ENCODE peak calls at places on chromosomes 3 and 15, in seven cellular contexts. One of them, this sample, is unnamed. For H3K79me2, the result is how much of the 10 kb centered on the place peaks cover.

GRCh38 chr15:78691167-78691872 is 50.3 kb upstream of the CHRNB4 start:
- DNase-seq in DND-41: no peak
- DNase-seq in OCI-LY7: no peak
- DNase-seq in PC-3: no peak
- DNase-seq in trophoblast cell: no peak
- DNase-seq in endothelial cell of umbilical vein: peak
- DNase-seq in GM23248: no peak
- DNase-seq in this sample: no peak

GRCh38 chr3:195558602-195559001 is 15.5 kb upstream of the PPP1R2 start:
- DNase-seq in endothelial cell of umbilical vein: peak
- DNase-seq in trophoblast cell: no peak
- DNase-seq in PC-3: peak
- DNase-seq in GM23248: peak
- DNase-seq in DND-41: peak
- DNase-seq in OCI-LY7: peak
- DNase-seq in this sample: peak

GRCh38 chr15:43872416-43873020 is 45.7 kb downstream of the WDR76 start:
- DNase-seq in DND-41: no peak
- DNase-seq in PC-3: peak
- DNase-seq in GM23248: peak
- DNase-seq in endothelial cell of umbilical vein: peak
- DNase-seq in OCI-LY7: peak
- DNase-seq in trophoblast cell: peak
- DNase-seq in this sample: peak

GRCh38 chr3:16801223-16801622 is 83.5 kb upstream of the PLCL2 start:
- DNase-seq in PC-3: no peak
- DNase-seq in endothelial cell of umbilical vein: no peak
- DNase-seq in GM23248: no peak
- DNase-seq in DND-41: peak
- DNase-seq in OCI-LY7: peak
- DNase-seq in trophoblast cell: no peak
- DNase-seq in this sample: no peak

GRCh38 chr3:151593923-151594322 is 133.1 kb upstream of the IGSF10 start:
- DNase-seq in trophoblast cell: no peak
- DNase-seq in endothelial cell of umbilical vein: no peak
- DNase-seq in DND-41: no peak
- DNase-seq in GM23248: peak
- DNase-seq in OCI-LY7: no peak
- DNase-seq in PC-3: peak
- DNase-seq in this sample: no peak

GRCh38 chr3:10949197-10949596 is 43.4 kb upstream of the SLC6A1 start:
- DNase-seq in trophoblast cell: no peak
- DNase-seq in DND-41: no peak
- DNase-seq in endothelial cell of umbilical vein: no peak
- DNase-seq in PC-3: no peak
- DNase-seq in GM23248: no peak
- DNase-seq in OCI-LY7: no peak
- DNase-seq in this sample: no peak

GRCh38 chr3:151639096-151639740 is 94.5 kb upstream of the AADACL2 start:
- DNase-seq in GM23248: no peak
- DNase-seq in OCI-LY7: no peak
- DNase-seq in PC-3: no peak
- DNase-seq in DND-41: no peak
- DNase-seq in endothelial cell of umbilical vein: no peak
- DNase-seq in trophoblast cell: no peak
- DNase-seq in this sample: no peak

GRCh38 chr3:114498779-114499370 is 205.0 kb downstream of the TIGIT start:
- DNase-seq in trophoblast cell: peak
- DNase-seq in endothelial cell of umbilical vein: no peak
- DNase-seq in PC-3: peak
- DNase-seq in OCI-LY7: no peak
- DNase-seq in DND-41: no peak
- DNase-seq in GM23248: peak
- DNase-seq in this sample: peak

GRCh38 chr15:41895957-41896356 is 2.1 kb upstream of the SPTBN5 start:
- DNase-seq in GM23248: no peak
- DNase-seq in OCI-LY7: no peak
- DNase-seq in DND-41: no peak
- DNase-seq in endothelial cell of umbilical vein: no peak
- DNase-seq in trophoblast cell: no peak
- DNase-seq in PC-3: no peak
- DNase-seq in this sample: no peak

GRCh38 chr3:171383206-171384018 is 76.8 kb downstream of the TNIK start:
- DNase-seq in endothelial cell of umbilical vein: no peak
- DNase-seq in GM23248: peak
- DNase-seq in OCI-LY7: no peak
- DNase-seq in trophoblast cell: peak
- DNase-seq in DND-41: no peak
- DNase-seq in PC-3: no peak
- DNase-seq in this sample: no peak

GRCh38 chr3:65558821-65559220 is 479.9 kb downstream of the MAGI1 start:
- DNase-seq in PC-3: no peak
- DNase-seq in endothelial cell of umbilical vein: no peak
- DNase-seq in GM23248: no peak
- DNase-seq in OCI-LY7: no peak
- DNase-seq in DND-41: no peak
- DNase-seq in trophoblast cell: no peak
- DNase-seq in this sample: no peak

GRCh38 chr3:132378048-132378762 is 39.1 kb upstream of the DNAJC13 start:
- DNase-seq in PC-3: no peak
- DNase-seq in GM23248: no peak
- DNase-seq in DND-41: no peak
- DNase-seq in OCI-LY7: no peak
- DNase-seq in trophoblast cell: no peak
- DNase-seq in endothelial cell of umbilical vein: no peak
- DNase-seq in this sample: no peak

GRCh38 chr3:159829056-159829995 is 159.3 kb upstream of the IL12A start:
- DNase-seq in endothelial cell of umbilical vein: peak
- DNase-seq in PC-3: peak
- DNase-seq in GM23248: peak
- DNase-seq in OCI-LY7: no peak
- DNase-seq in DND-41: no peak
- DNase-seq in trophoblast cell: no peak
- DNase-seq in this sample: peak

GRCh38 chr3:184133840-184134745 is 1.1 kb upstream of the EIF2B5 start:
- DNase-seq in GM23248: peak
- DNase-seq in endothelial cell of umbilical vein: peak
- DNase-seq in DND-41: peak
- DNase-seq in OCI-LY7: peak
- DNase-seq in trophoblast cell: peak
- DNase-seq in PC-3: peak
- DNase-seq in this sample: peak

GRCh38 chr3:143084856-143085731 is 34.5 kb upstream of the CHST2 start:
- DNase-seq in trophoblast cell: peak
- DNase-seq in PC-3: peak
- DNase-seq in DND-41: no peak
- DNase-seq in GM23248: peak
- DNase-seq in endothelial cell of umbilical vein: peak
- DNase-seq in OCI-LY7: no peak
- DNase-seq in this sample: no peak

GRCh38 chr3:101179637-101180036 is 140.7 kb downstream of the IMPG2 start:
- DNase-seq in endothelial cell of umbilical vein: no peak
- DNase-seq in trophoblast cell: peak
- DNase-seq in PC-3: no peak
- DNase-seq in DND-41: no peak
- DNase-seq in OCI-LY7: no peak
- DNase-seq in GM23248: peak
- DNase-seq in this sample: no peak

GRCh38 chr3:55750525-55750924 is 263.4 kb upstream of the WNT5A start:
- DNase-seq in DND-41: no peak
- DNase-seq in trophoblast cell: peak
- DNase-seq in OCI-LY7: no peak
- DNase-seq in GM23248: peak
- DNase-seq in endothelial cell of umbilical vein: no peak
- DNase-seq in PC-3: peak
- DNase-seq in this sample: no peak

GRCh38 chr15:61081028-61081322 is 148.1 kb downstream of the RORA start:
- DNase-seq in OCI-LY7: no peak
- DNase-seq in endothelial cell of umbilical vein: no peak
- DNase-seq in PC-3: no peak
- DNase-seq in GM23248: no peak
- DNase-seq in DND-41: no peak
- DNase-seq in trophoblast cell: no peak
- DNase-seq in this sample: no peak

DNA sequence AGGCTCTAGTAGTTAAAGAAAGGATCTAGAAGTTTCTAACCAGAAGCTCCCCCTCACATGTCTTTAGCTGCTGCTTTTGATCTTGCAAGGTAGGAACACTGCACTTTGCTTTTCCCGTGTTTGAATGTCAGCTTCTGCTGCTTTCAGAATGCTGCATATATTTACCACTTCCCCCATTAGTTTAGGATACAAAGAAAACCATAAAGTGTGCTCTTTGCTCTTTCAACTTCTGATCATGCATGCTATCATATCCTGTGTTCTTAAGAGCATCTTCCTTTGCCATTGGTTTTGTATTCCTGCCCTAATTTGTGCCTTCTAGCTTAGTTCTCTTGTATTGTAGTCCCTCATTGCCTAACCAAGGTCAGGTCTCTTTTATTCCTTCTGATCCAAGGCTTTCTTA is 43.3 kb downstream of the ZNF609 start:
- DNase-seq in GM23248: no peak
- DNase-seq in trophoblast cell: no peak
- DNase-seq in OCI-LY7: peak
- DNase-seq in endothelial cell of umbilical vein: peak
- DNase-seq in PC-3: no peak
- DNase-seq in DND-41: peak
- DNase-seq in this sample: no peak
- H3K79me2 ChIP-seq in GM23248: half or more
- H3K79me2 ChIP-seq in trophoblast cell: under half
- H3K79me2 ChIP-seq in OCI-LY7: under half
- H3K79me2 ChIP-seq in endothelial cell of umbilical vein: half or more
- H3K79me2 ChIP-seq in PC-3: under half
- H3K79me2 ChIP-seq in DND-41: half or more
- H3K79me2 ChIP-seq in this sample: half or more

DNA sequence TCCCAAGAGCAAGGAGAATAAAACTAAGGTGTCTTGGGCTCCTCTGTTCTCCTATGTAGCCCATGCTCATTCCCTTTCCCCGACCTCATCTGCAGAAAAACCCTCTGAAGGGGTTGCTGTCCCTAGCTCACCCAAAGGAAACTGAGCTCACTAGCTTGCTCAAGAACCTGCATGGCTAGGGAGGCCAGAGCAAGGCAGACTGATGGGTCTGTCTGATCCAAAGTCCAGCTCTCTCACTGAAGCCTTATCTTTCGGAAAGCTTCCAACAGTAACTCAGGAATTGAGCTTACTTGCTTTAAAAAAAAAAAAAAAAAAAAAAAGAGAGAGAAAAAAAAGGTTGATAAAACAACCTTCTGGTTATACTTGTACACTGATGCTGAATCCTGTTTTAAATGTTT is 141.4 kb upstream of the TOPAZ1 start:
- DNase-seq in GM23248: no peak
- DNase-seq in OCI-LY7: no peak
- DNase-seq in PC-3: no peak
- DNase-seq in endothelial cell of umbilical vein: no peak
- DNase-seq in DND-41: no peak
- DNase-seq in trophoblast cell: no peak
- DNase-seq in this sample: no peak
- H3K79me2 ChIP-seq in GM23248: under half
- H3K79me2 ChIP-seq in OCI-LY7: under half
- H3K79me2 ChIP-seq in PC-3: under half
- H3K79me2 ChIP-seq in endothelial cell of umbilical vein: under half
- H3K79me2 ChIP-seq in DND-41: under half
- H3K79me2 ChIP-seq in trophoblast cell: under half
- H3K79me2 ChIP-seq in this sample: under half

GRCh38 chr3:190319660-190320059 is 2.6 kb downstream of the CLDN1 start:
- DNase-seq in trophoblast cell: no peak
- DNase-seq in PC-3: peak
- DNase-seq in endothelial cell of umbilical vein: no peak
- DNase-seq in DND-41: no peak
- DNase-seq in GM23248: no peak
- DNase-seq in OCI-LY7: no peak
- DNase-seq in this sample: no peak

GRCh38 chr3:190309414-190309813 is 12.8 kb downstream of the CLDN1 start:
- DNase-seq in OCI-LY7: no peak
- DNase-seq in DND-41: no peak
- DNase-seq in PC-3: no peak
- DNase-seq in endothelial cell of umbilical vein: no peak
- DNase-seq in trophoblast cell: no peak
- DNase-seq in GM23248: no peak
- DNase-seq in this sample: no peak

GRCh38 chr3:190318666-190319065 is 3.6 kb downstream of the CLDN1 start:
- DNase-seq in OCI-LY7: no peak
- DNase-seq in GM23248: no peak
- DNase-seq in trophoblast cell: no peak
- DNase-seq in endothelial cell of umbilical vein: no peak
- DNase-seq in DND-41: no peak
- DNase-seq in PC-3: no peak
- DNase-seq in this sample: no peak

DNA sequence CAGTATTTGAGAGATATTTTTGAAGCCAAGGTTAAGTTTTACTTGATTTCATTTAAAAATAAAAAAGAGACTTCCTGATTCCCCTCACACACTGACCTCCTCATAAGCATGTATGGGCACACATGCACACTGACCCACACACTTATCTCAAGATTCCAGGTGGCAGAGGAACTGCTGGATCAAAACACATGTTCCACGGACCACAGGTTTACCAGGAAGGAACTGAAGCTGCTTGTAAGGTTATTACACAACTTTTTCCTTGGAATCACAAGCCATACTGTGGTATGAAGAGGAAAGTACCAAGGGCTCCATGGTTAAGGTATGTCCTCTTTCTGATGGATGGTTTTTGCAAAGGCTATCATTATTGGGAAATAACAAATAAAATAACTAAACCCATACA is 7.5 kb downstream of the CLDN1 start:
- DNase-seq in endothelial cell of umbilical vein: no peak
- DNase-seq in DND-41: no peak
- DNase-seq in PC-3: no peak
- DNase-seq in GM23248: no peak
- DNase-seq in trophoblast cell: no peak
- DNase-seq in OCI-LY7: no peak
- DNase-seq in this sample: no peak
- H3K79me2 ChIP-seq in endothelial cell of umbilical vein: under half
- H3K79me2 ChIP-seq in DND-41: under half
- H3K79me2 ChIP-seq in PC-3: under half
- H3K79me2 ChIP-seq in GM23248: under half
- H3K79me2 ChIP-seq in trophoblast cell: under half
- H3K79me2 ChIP-seq in OCI-LY7: under half
- H3K79me2 ChIP-seq in this sample: under half

DNA sequence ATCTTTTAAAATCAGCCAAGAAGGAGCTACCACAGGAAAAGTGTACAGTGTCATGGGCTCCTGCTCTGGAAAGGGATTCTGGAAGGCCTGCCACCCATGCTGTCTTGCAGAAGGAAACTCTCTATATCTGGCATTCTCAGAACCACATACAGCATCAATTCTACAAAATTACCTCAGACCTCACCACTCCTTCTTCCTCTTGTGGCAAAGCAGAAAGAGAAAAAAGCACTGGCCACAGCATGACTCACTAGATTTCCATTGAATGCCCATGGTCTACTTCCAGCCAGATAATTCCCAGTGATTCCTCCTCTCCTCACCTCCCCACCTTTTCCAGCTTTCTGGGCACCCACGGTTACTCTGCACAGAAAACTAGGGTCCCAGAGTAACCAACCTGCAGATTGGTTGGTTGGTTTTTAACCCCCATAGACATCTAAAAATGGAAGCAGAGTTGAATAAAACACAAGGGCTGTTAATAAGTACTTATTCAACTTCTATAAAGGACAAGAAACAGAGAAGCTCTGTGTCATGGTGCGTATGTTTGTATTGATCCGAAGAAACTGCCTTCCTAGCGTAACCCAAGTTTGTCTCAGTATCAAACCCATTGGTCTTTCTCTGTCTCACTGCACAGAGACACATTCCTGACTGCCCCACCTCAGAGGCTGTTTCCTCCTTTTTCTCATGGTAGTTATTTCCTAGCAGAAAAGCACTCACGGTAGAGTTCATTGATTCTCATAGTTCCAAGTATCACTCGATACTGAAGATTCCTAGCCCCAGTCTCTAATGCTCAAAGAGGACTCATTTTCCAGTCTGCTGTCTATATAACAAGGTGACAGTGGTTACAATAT is 67.7 kb downstream of the LDHAL6B start:
- DNase-seq in DND-41: no peak
- DNase-seq in endothelial cell of umbilical vein: peak
- DNase-seq in OCI-LY7: no peak
- DNase-seq in trophoblast cell: no peak
- DNase-seq in GM23248: peak
- DNase-seq in PC-3: peak
- DNase-seq in this sample: no peak
- H3K79me2 ChIP-seq in DND-41: under half
- H3K79me2 ChIP-seq in endothelial cell of umbilical vein: under half
- H3K79me2 ChIP-seq in OCI-LY7: under half
- H3K79me2 ChIP-seq in trophoblast cell: under half
- H3K79me2 ChIP-seq in GM23248: half or more
- H3K79me2 ChIP-seq in PC-3: half or more
- H3K79me2 ChIP-seq in this sample: under half

This sample was measured in HCT116.